ENCODE peak calls at places on chromosomes 11 and 22, in six cellular contexts. W is WERI-Rb-1, T is fibroblast of lung, B is cardiac muscle cell, G is IMR-90, N is OCI-LY7. I is an unnamed sample.

GRCh38 chr11:134632347-134633119 is 220.5 kb upstream of the B3GAT1 start:
- DNase-seq in W (no peak), T (no peak), B (no peak), G (no peak), N (no peak), I (no peak)

GRCh38 chr11:15266999-15267398 is 152.3 kb downstream of the INSC start:
- DNase-seq in W (no peak), T (no peak), B (no peak), G (no peak), N (no peak), I (no peak)

GRCh38 chr11:315516-315994 is 1.7 kb downstream of the IFITM1 start:
- DNase-seq in W (no peak), T (no peak), B (no peak), G (no peak), N (no peak), I (no peak)

GRCh38 chr22:49302530-49302929 is 525.1 kb downstream of the BRD1 start:
- DNase-seq in W (no peak), T (no peak), B (no peak), G (no peak), N (no peak), I (no peak)

GRCh38 chr11:111105566-111105965 is 140.0 kb upstream of the POU2AF2 start:
- DNase-seq in W (no peak), T (no peak), B (peak; percentile 5), G (peak; percentile 69), N (no peak), I (no peak)

GRCh38 chr22:46287873-46288751 is 8.6 kb upstream of the GTSE1 start:
- DNase-seq in W (no peak), T (no peak), B (no peak), G (no peak), N (peak; percentile 84), I (no peak)

GRCh38 chr22:26673485-26673884 is 16.1 kb downstream of the MIAT start:
- DNase-seq in W (no peak), T (peak; percentile 12), B (no peak), G (no peak), N (no peak), I (peak; percentile 87)

GRCh38 chr11:6654281-6655019 is 1.2 kb downstream of the DCHS1 start:
- DNase-seq in W (no peak), T (no peak), B (no peak), G (no peak), N (no peak), I (no peak)

GRCh38 chr22:19291218-19291579 is 320 bp downstream of the CLTCL1 start:
- DNase-seq in W (peak; percentile 42), T (no peak), B (peak; percentile 20), G (no peak), N (no peak), I (no peak)

GRCh38 chr22:32574957-32575893 is 100.6 kb downstream of the FBXO7 start:
- DNase-seq in W (no peak), T (peak; percentile 52), B (no peak), G (no peak), N (no peak), I (no peak)

GRCh38 chr22:48919851-48920589 is 907.7 kb downstream of the BRD1 start:
- DNase-seq in W (no peak), T (no peak), B (no peak), G (no peak), N (no peak), I (no peak)

GRCh38 chr11:34548278-34548677 is 34.7 kb upstream of the ELF5 start:
- DNase-seq in W (no peak), T (no peak), B (no peak), G (no peak), N (no peak), I (no peak)

GRCh38 chr11:75269896-75270295 is 29.3 kb downstream of the TPBGL start:
- DNase-seq in W (no peak), T (no peak), B (no peak), G (no peak), N (no peak), I (no peak)

GRCh38 chr11:68488623-68489022 is 28.1 kb downstream of the PPP6R3 start:
- DNase-seq in W (no peak), T (no peak), B (no peak), G (no peak), N (no peak), I (no peak)

GRCh38 chr11:133162228-133162627 is 370.1 kb downstream of the OPCML start:
- DNase-seq in W (no peak), T (no peak), B (no peak), G (no peak), N (no peak), I (no peak)

GRCh38 chr22:46528121-46528610 is 9.3 kb downstream of the CELSR1 start:
- DNase-seq in W (no peak), T (peak; percentile 55), B (peak; percentile 92), G (peak; percentile 64), N (no peak), I (no peak)

GRCh38 chr22:42114721-42115120 is 15.9 kb downstream of the CYP2D6 start:
- DNase-seq in W (peak; percentile 67), T (peak; percentile 52), B (peak; percentile 30), G (peak; percentile 6), N (peak; percentile 30), I (no peak)

GRCh38 chr11:63919267-63920125 is 2.5 kb upstream of the RCOR2 start:
- DNase-seq in W (peak; percentile 97), T (peak; percentile 26), B (peak; percentile 53), G (no peak), N (no peak), I (no peak)

GRCh38 chr22:17271711-17272451 is 52.6 kb upstream of the ADA2 start:
- DNase-seq in W (no peak), T (no peak), B (no peak), G (no peak), N (no peak), I (no peak)

GRCh38 chr11:103433976-103434375 is 324.8 kb downstream of the DYNC2H1 start:
- DNase-seq in W (no peak), T (peak; percentile 35), B (no peak), G (peak; percentile 40), N (no peak), I (no peak)

GRCh38 chr11:23112987-23113886 is 253.0 kb upstream of the CCDC179 start:
- DNase-seq in W (peak; percentile 29), T (peak; percentile 68), B (peak; percentile 57), G (peak; percentile 63), N (peak; percentile 34), I (peak; percentile 41)

GRCh38 chr11:108863528-108863927 is 198.7 kb downstream of the DDX10 start:
- DNase-seq in W (no peak), T (no peak), B (no peak), G (no peak), N (no peak), I (no peak)

GRCh38 chr11:60155928-60156327 is 27.0 kb downstream of the MS4A6A start:
- DNase-seq in W (no peak), T (no peak), B (no peak), G (no peak), N (no peak), I (no peak)

GRCh38 chr22:46042786-46043185 is 65.8 kb upstream of the WNT7B start:
- DNase-seq in W (no peak), T (no peak), B (no peak), G (peak; percentile 32), N (no peak), I (no peak)

GRCh38 chr22:31935961-31936635 is 8.2 kb upstream of the YWHAH start:
- DNase-seq in W (peak; percentile 30), T (no peak), B (no peak), G (no peak), N (no peak), I (no peak)

GRCh38 chr11:73757598-73757997 is 3.3 kb downstream of the RAB6A start:
- DNase-seq in W (no peak), T (peak; percentile 53), B (peak; percentile 24), G (no peak), N (no peak), I (peak; percentile 24)

GRCh38 chr11:107691003-107691402 is 20.9 kb downstream of the SLN start:
- DNase-seq in W (no peak), T (no peak), B (peak; percentile 41), G (peak; percentile 36), N (no peak), I (no peak)

GRCh38 chr11:101128571-101129202 is 926 bp downstream of the PGR start:
- DNase-seq in W (no peak), T (no peak), B (no peak), G (no peak), N (no peak), I (no peak)

GRCh38 chr11:74507582-74507981 is 14.1 kb upstream of the LIPT2 start:
- DNase-seq in W (no peak), T (no peak), B (no peak), G (no peak), N (no peak), I (no peak)

GRCh38 chr11:3753110-3753509 is 44.2 kb downstream of the NUP98 start:
- DNase-seq in W (no peak), T (no peak), B (no peak), G (no peak), N (no peak), I (no peak)
- H3K27ac ChIP-seq in W (no peak overlapping the region), T (no peak overlapping the region), B (no peak overlapping the region), G (no peak overlapping the region), N (no peak overlapping the region), I (no peak overlapping the region)

DNA sequence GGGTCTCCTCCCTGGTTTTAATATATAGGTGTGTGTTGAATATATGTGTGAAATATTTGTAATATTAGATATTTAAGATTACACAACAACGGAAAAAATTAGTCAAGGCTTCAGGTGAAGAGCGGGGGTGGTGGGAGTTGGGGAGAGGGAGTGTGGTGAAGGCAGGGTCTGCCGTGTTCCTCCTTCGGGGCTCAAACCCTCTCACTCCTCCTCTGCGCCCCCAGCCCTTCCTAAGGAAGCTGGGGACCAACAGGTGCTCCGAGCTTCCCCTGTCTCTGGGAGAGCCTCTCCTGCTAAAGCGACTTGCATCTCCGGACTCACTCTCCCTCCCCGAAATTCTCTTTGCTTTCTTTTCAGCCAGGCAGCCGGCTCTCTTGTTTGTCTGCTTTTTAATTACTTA is 950 bp upstream of the CADM1 start:
- DNase-seq in W (no peak), T (no peak), B (no peak), G (no peak), N (no peak), I (no peak)
- H3K27ac ChIP-seq in W (peak overlapping the region; percentile 78), T (no peak overlapping the region), B (peak overlapping the region; percentile 77), G (no peak overlapping the region), N (no peak overlapping the region), I (peak overlapping the region; percentile 55)

GRCh38 chr11:10864688-10865087 is 6.8 kb upstream of the ZBED5 start:
- DNase-seq in W (no peak), T (peak; percentile 62), B (peak; percentile 16), G (peak; percentile 54), N (no peak), I (no peak)
- H3K27ac ChIP-seq in W (no peak overlapping the region), T (no peak overlapping the region), B (peak overlapping the region; percentile 52), G (no peak overlapping the region), N (no peak overlapping the region), I (no peak overlapping the region)

DNA sequence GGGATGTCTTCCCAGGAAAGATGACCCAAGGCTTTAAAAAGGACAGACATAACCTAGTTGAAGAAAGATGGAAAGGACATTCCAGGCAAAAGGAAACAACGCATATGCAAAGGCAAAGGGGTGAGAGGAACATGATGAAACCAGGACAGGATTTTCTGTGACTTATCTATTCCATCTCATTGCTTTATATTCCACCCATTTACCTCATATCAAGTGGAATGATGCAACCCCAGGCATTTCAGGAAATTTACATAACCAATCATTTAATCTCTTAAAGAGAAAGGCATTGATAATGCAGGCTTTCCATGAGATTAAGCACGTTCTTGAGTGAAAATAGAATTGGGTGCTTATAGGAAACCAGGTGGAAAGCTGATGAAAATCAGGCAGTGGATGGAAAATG is 13.0 kb downstream of the FZD4 start:
- DNase-seq in W (no peak), T (no peak), B (peak; percentile 40), G (peak; percentile 29), N (no peak), I (no peak)
- H3K27ac ChIP-seq in W (no peak overlapping the region), T (no peak overlapping the region), B (peak overlapping the region; percentile 80), G (no peak overlapping the region), N (no peak overlapping the region), I (no peak overlapping the region)

I was measured in epithelial cell of prostate.